ENCODE peak calls at places on chromosomes 4 and X, in seven cellular contexts. T, W, E, R, P, O and C are unnamed samples.

GRCh38 chrX:1468250-1468772 is 15.6 kb upstream of the ASMTL start:
- DNase-seq in P (no peak), R (peak), T (no peak), E (no peak), O (no peak), W (no peak), C (no peak)

GRCh38 chr4:143531368-143531767 is 17.9 kb downstream of the SMARCA5 start:
- DNase-seq in E (no peak), W (no peak), P (peak), R (no peak), O (no peak), T (peak), C (peak)

GRCh38 chr4:80266267-80266901 is at the start of gene FGF5:
- DNase-seq in O (no peak), P (peak), T (no peak), W (peak), E (no peak), R (no peak), C (peak)

GRCh38 chrX:85859426-85859825 is 187.9 kb downstream of the CHM start:
- DNase-seq in W (no peak), P (peak), R (no peak), T (no peak), O (no peak), E (no peak), C (no peak)

GRCh38 chr4:76943790-76944189 is 5.8 kb upstream of the SEPTIN11 start:
- DNase-seq in E (no peak), P (no peak), T (no peak), R (no peak), O (no peak), W (no peak), C (no peak)

GRCh38 chrX:49934729-49935128 is 12.3 kb downstream of the CLCN5 start:
- DNase-seq in P (no peak), T (no peak), O (no peak), W (no peak), E (no peak), R (no peak), C (no peak)

GRCh38 chrX:13747836-13748235 is 13.3 kb downstream of the OFD1 start:
- DNase-seq in T (peak), R (no peak), E (peak), P (peak), W (peak), O (no peak), C (peak)

GRCh38 chr4:145132521-145133098 is 34.5 kb downstream of the ABCE1 start:
- DNase-seq in T (no peak), P (no peak), O (no peak), R (peak), E (no peak), W (no peak), C (no peak)

GRCh38 chr4:127505203-127505602 is 127.6 kb upstream of the INTU start:
- DNase-seq in W (no peak), E (no peak), T (no peak), R (no peak), P (peak), O (no peak), C (no peak)

GRCh38 chrX:30800901-30801300 is 88.2 kb downstream of the TAB3 start:
- DNase-seq in P (no peak), R (no peak), W (no peak), T (no peak), O (no peak), E (no peak), C (no peak)

GRCh38 chr4:174154455-174154854 is 129.0 kb downstream of the FBXO8 start:
- DNase-seq in R (no peak), W (no peak), O (no peak), T (no peak), E (no peak), P (no peak), C (no peak)

GRCh38 chr4:98558366-98558765 is 100.0 kb downstream of the TSPAN5 start:
- DNase-seq in E (no peak), W (no peak), P (no peak), R (no peak), O (no peak), T (no peak), C (no peak)

GRCh38 chr4:54992266-54992665 is 133.1 kb downstream of the KDR start:
- DNase-seq in W (no peak), E (no peak), R (no peak), T (no peak), P (no peak), O (no peak), C (no peak)

GRCh38 chr4:2937146-2937857 is 25.9 kb downstream of the NOP14 start:
- DNase-seq in O (no peak), T (peak), R (peak), P (no peak), E (peak), W (no peak), C (peak)

GRCh38 chrX:153816821-153817220 is 13.5 kb downstream of the PDZD4 start:
- DNase-seq in T (no peak), P (peak), W (peak), R (no peak), O (no peak), E (no peak), C (no peak)

GRCh38 chr4:98516441-98517323 is 141.7 kb downstream of the TSPAN5 start:
- DNase-seq in T (no peak), W (no peak), R (no peak), O (no peak), P (no peak), E (no peak), C (no peak)

GRCh38 chr4:112287258-112287873 is 1.7 kb upstream of the TIFA start:
- DNase-seq in T (no peak), P (no peak), O (no peak), W (no peak), R (no peak), E (no peak), C (no peak)

GRCh38 chr4:22077571-22077970 is 129.0 kb upstream of the KCNIP4 start:
- DNase-seq in T (no peak), E (no peak), O (no peak), P (no peak), W (no peak), R (no peak), C (no peak)

GRCh38 chr4:114109776-114110175 is 130.3 kb upstream of the ARSJ start:
- DNase-seq in W (no peak), R (no peak), O (no peak), T (no peak), E (no peak), P (no peak), C (no peak)

GRCh38 chr4:114116861-114117260 is 137.4 kb upstream of the ARSJ start:
- DNase-seq in O (no peak), T (no peak), E (no peak), R (no peak), P (no peak), W (no peak), C (no peak)

DNA sequence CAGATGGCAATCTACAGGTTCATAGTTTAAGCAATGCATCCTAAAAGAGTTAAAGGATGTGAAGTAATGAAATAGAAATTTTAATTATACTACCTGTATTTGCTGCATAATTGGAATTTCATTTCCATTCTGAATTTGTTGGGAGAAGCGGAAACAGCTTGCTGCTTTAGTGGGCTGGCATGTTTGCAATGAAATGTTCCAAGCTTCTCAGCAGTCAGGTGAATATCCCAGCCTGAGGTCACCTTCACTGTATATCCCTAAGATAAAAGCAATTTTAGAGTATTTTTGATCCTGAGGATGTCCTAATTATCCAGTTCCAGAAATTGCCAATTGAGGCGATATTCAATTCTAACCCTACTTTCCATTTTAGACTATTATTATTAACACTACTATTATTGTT is 136.1 kb upstream of the ARSJ start:
- DNase-seq in P (no peak), T (no peak), R (no peak), W (no peak), E (no peak), O (no peak), C (no peak)
- TF ChIP-seq JUND in P (no peak), T (no peak), R (no peak), W (no peak), E (no peak), O (no peak), C (no peak)

DNA sequence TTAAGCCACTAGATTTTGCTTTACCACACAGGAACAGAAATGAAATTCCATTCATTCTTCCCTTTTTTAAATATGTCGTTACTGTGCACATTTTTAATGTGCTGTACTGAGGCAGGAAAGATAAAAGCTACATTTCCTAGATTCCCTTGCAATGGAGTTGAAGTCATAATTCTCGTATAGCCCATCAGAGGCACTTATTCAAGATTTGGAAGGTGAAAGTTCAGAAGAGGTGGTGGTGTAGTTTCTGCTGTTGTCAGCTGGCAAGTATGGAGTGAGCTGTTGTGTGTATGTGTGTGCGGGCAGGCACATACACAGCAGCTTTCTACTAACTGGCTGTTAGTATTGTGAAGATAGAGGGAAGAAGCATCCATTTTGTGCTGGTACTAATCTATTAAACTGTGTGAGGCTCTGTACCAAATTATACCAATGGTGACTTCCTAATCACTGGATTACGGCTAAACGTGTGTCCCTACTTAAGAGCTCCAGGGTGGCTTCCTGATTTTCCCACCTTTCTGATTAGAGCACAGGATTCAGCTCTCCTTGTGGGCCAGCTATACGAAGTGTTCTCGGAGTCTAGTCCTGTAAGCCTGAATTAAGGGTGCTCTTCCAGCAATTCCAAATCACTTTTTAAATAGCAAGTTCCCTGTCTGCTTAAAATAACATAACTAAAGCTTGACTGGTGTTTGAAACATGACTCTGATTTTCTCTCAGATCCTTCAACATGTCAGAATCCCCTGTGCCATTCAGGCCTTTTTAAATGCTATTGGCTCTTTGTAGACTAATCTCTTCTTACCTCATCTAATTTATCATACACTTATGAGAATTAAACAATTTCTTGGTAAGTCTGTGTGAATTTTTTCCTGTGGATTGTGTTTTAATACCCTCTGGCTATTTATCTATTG is 43.8 kb downstream of the PDS5A start:
- DNase-seq in W (no peak), E (no peak), T (no peak), O (no peak), R (no peak), P (no peak), C (no peak)
- TF ChIP-seq JUND in W (no peak), E (no peak), T (no peak), O (no peak), R (no peak), P (no peak), C (no peak)

DNA sequence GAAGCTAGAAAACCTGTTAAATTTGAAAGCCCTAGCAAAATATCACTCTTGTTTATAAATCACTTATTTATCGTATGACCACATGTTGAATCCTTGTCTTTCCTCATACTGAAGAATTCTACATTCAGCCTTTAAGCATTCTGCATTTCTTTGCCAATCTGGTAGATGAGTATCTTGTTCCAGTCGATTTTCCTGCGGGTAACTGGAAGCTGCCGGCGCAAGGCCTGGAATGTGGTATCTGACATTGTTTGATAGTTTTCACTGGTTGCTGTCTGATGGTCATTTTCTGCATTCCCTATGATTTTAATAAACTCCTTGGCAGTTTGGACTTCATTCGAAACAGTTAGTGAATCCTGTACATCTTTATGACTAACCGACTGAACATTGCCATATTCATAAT is 13.7 kb upstream of the PHKA1 start:
- DNase-seq in E (no peak), R (no peak), O (no peak), W (no peak), T (no peak), P (no peak), C (no peak)
- TF ChIP-seq JUND in E (no peak), R (no peak), O (no peak), W (no peak), T (no peak), P (no peak), C (no peak)

GRCh38 chr4:102554482-102554881 is 53.3 kb downstream of the NFKB1 start:
- DNase-seq in W (no peak), O (no peak), T (no peak), P (no peak), E (no peak), R (no peak), C (no peak)
- TF ChIP-seq JUND in W (no peak), O (no peak), T (no peak), P (no peak), E (no peak), R (no peak), C (no peak)

DNA sequence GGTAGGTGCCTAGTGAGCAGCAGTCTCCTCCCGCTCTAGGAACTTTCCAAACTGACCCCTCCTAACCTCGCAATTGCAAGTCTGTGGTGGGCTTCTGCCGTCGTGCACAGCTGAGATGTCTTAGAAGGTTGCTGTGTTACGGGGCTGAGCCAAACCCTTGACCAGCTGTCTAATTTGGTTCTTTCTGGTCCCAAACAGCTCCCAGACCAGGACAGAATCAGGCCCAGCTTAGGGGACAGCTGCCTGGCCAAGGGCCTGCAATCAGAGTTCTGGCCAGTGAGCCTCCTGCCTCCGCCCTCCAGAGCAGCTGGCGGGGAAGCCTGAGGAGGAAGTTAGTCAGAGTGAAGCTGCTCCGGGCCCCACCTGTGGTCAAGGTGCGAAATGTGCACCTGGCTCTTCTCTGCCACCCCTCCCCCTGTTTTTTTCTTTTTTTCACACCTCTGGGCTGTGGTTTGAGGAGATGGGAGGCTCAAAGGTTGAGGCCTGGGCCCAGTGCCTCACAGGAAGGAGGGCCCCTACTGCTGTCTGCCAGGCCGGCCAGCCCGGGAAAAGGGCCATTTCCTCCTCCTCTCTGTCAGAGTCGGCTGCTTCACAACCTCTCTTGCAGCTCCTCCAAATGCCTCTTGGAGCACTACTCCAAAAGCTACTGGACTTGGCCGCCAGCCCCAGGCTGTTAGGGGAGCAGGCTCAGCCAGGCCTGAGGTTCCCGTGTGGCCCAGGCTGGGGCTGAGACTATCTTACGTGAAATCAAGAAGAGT is 4.2 kb upstream of the CXCR3 start:
- DNase-seq in R (peak), E (peak), O (no peak), W (no peak), T (peak), P (peak), C (peak)
- TF ChIP-seq JUND in R (peak), E (no peak), O (no peak), W (no peak), T (no peak), P (no peak), C (no peak)

GRCh38 chr4:73439445-73439844 is 3.4 kb downstream of the AFP start:
- DNase-seq in E (no peak), W (no peak), T (no peak), P (no peak), R (no peak), O (no peak), C (no peak)

GRCh38 chr4:73438048-73438447 is 2.0 kb downstream of the AFP start:
- DNase-seq in R (no peak), W (no peak), E (no peak), T (no peak), O (no peak), P (no peak), C (no peak)

GRCh38 chr4:73437558-73437956 is 1.5 kb downstream of the AFP start:
- DNase-seq in E (no peak), T (no peak), P (no peak), O (no peak), R (no peak), W (no peak), C (no peak)

GRCh38 chr4:73439991-73440390 is 4.0 kb downstream of the AFP start:
- DNase-seq in R (no peak), P (no peak), W (no peak), E (no peak), O (no peak), T (no peak), C (no peak)

DNA sequence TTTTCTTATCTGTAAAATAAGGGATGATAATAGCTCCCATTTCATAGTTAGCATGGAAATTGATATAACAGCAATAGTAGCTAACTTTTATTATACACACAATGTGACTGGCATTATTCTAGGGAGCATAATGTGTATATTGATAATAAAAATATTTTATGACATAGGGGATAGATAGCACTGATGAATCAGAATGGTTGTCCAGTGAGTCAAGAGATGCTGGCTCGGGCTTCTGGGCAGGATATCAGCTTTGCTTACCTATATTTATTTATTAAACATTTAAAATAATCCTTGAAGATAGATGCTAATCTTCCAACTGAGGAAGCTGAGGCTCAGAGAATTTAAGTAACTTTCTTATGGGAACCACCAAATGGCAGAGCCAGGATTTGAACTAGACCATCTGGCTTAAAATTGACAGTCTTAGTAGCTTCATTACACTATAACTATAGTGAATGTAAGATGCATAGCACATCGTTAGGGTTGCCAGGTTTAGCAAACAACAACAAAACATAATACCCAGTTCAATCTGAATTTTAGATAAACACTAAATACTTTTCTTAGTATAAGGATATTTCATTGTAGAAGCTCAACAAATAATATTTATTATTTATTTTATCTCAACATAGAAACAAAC is 2.7 kb downstream of the AFP start:
- DNase-seq in E (no peak), P (no peak), O (no peak), R (no peak), W (no peak), T (no peak), C (no peak)
- TF ChIP-seq JUND in E (no peak), P (no peak), O (no peak), R (no peak), W (no peak), T (no peak), C (no peak)

GRCh38 chrX:103730147-103730546 is 19.4 kb downstream of the TMEM31 start:
- DNase-seq in T (no peak), W (no peak), P (no peak), O (no peak), E (no peak), R (no peak), C (no peak)

GRCh38 chrX:103722505-103722904 is 11.8 kb downstream of the TMEM31 start:
- DNase-seq in E (no peak), O (no peak), P (no peak), W (no peak), T (no peak), R (no peak), C (no peak)

GRCh38 chrX:103727115-103727514 is 16.4 kb downstream of the TMEM31 start:
- DNase-seq in E (no peak), W (no peak), R (no peak), P (no peak), O (no peak), T (no peak), C (no peak)

GRCh38 chrX:103729015-103729414 is 18.3 kb downstream of the TMEM31 start:
- DNase-seq in O (no peak), R (no peak), W (no peak), T (no peak), P (no peak), E (no peak), C (no peak)

DNA sequence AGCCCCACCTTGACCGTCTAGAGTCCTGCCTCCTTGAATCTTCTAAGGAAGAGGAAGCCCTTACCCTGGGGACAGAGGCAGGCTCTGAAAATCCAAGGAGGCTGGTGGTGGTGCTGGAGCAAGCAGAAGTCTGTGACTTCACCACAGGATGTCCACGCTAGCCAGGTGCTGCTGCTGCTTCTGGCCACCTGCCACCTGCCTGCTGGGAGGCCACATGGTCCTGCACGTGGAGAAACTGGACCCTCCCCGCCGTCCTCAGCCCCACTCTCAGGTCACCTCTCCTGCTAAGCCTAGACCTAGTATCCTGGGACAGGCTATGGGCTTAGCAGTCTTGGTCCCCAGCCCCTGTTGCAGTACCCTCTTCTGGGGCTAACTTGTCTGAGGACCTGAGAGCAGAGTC is 15.8 kb downstream of the TMEM31 start:
- DNase-seq in O (no peak), T (no peak), R (no peak), P (no peak), W (no peak), E (no peak), C (no peak)
- TF ChIP-seq JUND in O (no peak), T (no peak), R (no peak), P (no peak), W (no peak), E (no peak), C (no peak)